ENCODE peak calls at places on chromosome 6, in seven cellular contexts. P, G, B, A, W, S and Q are unnamed samples.

GRCh38 chr6:151475653-151476523 is 17.9 kb upstream of the CCDC170 start:
- DNase-seq in P (peak), G (no peak), A (peak), W (no peak), S (peak), B (peak), Q (no peak)

GRCh38 chr6:22954749-22955385 is 385.5 kb downstream of the HDGFL1 start:
- DNase-seq in A (no peak), G (no peak), B (no peak), W (no peak), P (no peak), S (no peak), Q (no peak)

GRCh38 chr6:112563368-112563767 is 216.2 kb downstream of the RFPL4B start:
- DNase-seq in G (no peak), P (no peak), W (peak), B (peak), A (no peak), S (peak), Q (no peak)

GRCh38 chr6:67694127-67694526 is 941.0 kb upstream of the ADGRB3 start:
- DNase-seq in W (no peak), A (no peak), S (no peak), G (no peak), B (no peak), P (peak), Q (no peak)

GRCh38 chr6:3876131-3876530 is 27.0 kb downstream of the FAM50B start:
- DNase-seq in A (no peak), G (no peak), B (peak), P (no peak), W (no peak), S (no peak), Q (peak)

GRCh38 chr6:108874470-108875160 is 26.4 kb downstream of the ARMC2 start:
- DNase-seq in W (no peak), P (no peak), G (no peak), B (peak), S (no peak), A (no peak), Q (no peak)

GRCh38 chr6:89237158-89237557 is 20.0 kb upstream of the GABRR1 start:
- DNase-seq in W (no peak), P (no peak), A (no peak), G (no peak), B (no peak), S (no peak), Q (no peak)

GRCh38 chr6:82073484-82073883 is 174.1 kb downstream of the IBTK start:
- DNase-seq in B (no peak), W (no peak), S (no peak), A (peak), G (no peak), P (peak), Q (no peak)

GRCh38 chr6:118860880-118861279 is 33.1 kb upstream of the ASF1A start:
- DNase-seq in P (no peak), G (no peak), A (no peak), B (no peak), S (no peak), W (no peak), Q (no peak)

GRCh38 chr6:170124836-170125235 is 166.0 kb downstream of the DLL1 start:
- DNase-seq in A (no peak), S (no peak), G (no peak), W (no peak), B (peak), P (no peak), Q (no peak)

GRCh38 chr6:113529191-113529590 is 328.0 kb upstream of the MARCKS start:
- DNase-seq in B (no peak), W (no peak), G (no peak), A (no peak), P (no peak), S (no peak), Q (no peak)

GRCh38 chr6:84258866-84259265 is 31.4 kb upstream of the CEP162 start:
- DNase-seq in A (no peak), G (no peak), S (no peak), W (no peak), B (no peak), P (no peak), Q (no peak)

GRCh38 chr6:2943564-2943955 is 27.8 kb downstream of the SERPINB6 start:
- DNase-seq in A (no peak), P (no peak), W (no peak), S (no peak), B (no peak), G (no peak), Q (no peak)

GRCh38 chr6:106425382-106425781 is 64.9 kb downstream of the CRYBG1 start:
- DNase-seq in S (no peak), P (no peak), W (no peak), G (no peak), A (no peak), B (no peak), Q (no peak)

GRCh38 chr6:131685266-131685780 is 15.9 kb downstream of the OR2A4 start:
- DNase-seq in G (no peak), P (no peak), B (no peak), A (no peak), W (no peak), S (no peak), Q (no peak)

GRCh38 chr6:39302669-39303424 is 11.4 kb downstream of the KCNK17 start:
- DNase-seq in S (peak), B (peak), A (peak), G (no peak), P (peak), W (peak), Q (peak)